ENCODE peak calls at places on chromosome 9, in five cellular contexts. B is endodermal cell, P is tibial nerve, S is lower lobe of right lung, A is heart left ventricle. R is an unnamed sample.

GRCh38 chr9:123111427-123111826 is 78.0 kb downstream of the GPR21 start:
- DNase-seq in B (no peak), P (no peak), S (no peak), A (peak; percentile 36), R (no peak)

GRCh38 chr9:114969269-114969668 is 38.9 kb upstream of the TNFSF8 start:
- DNase-seq in B (no peak), P (no peak), S (no peak), A (no peak), R (no peak)

GRCh38 chr9:95954940-95955339 is 79.4 kb downstream of the ERCC6L2 start:
- DNase-seq in B (no peak), P (no peak), S (no peak), A (no peak), R (no peak)

GRCh38 chr9:70406446-70406862 is 8.0 kb downstream of the KLF9 start:
- DNase-seq in B (no peak), P (no peak), S (no peak), A (no peak), R (no peak)

GRCh38 chr9:4489919-4490704 is at the start of gene SLC1A1:
- DNase-seq in B (peak; percentile 90), P (peak; percentile 36), S (peak; percentile 79), A (peak; percentile 62), R (peak; percentile 67)

GRCh38 chr9:94911211-94911610 is 184.7 kb downstream of the AOPEP start:
- DNase-seq in B (peak; percentile 31), P (no peak), S (no peak), A (no peak), R (no peak)

GRCh38 chr9:36961568-36962360 is 72.3 kb downstream of the PAX5 start:
- DNase-seq in B (peak; percentile 67), P (no peak), S (no peak), A (no peak), R (no peak)

GRCh38 chr9:38020251-38021076 is 48.6 kb downstream of the SHB start:
- DNase-seq in B (no peak), P (no peak), S (no peak), A (no peak), R (no peak)

GRCh38 chr9:96072930-96073329 is 197.4 kb downstream of the ERCC6L2 start:
- DNase-seq in B (no peak), P (no peak), S (no peak), A (no peak), R (no peak)

GRCh38 chr9:106862115-106862945 is 636 bp upstream of the ZNF462 start:
- DNase-seq in B (peak; percentile 86), P (peak; percentile 26), S (no peak), A (peak; percentile 36), R (peak; percentile 30)

GRCh38 chr9:123132696-123133095 is 99.2 kb downstream of the GPR21 start:
- DNase-seq in B (no peak), P (no peak), S (no peak), A (no peak), R (no peak)

GRCh38 chr9:90547896-90548295 is 94.7 kb downstream of the DIRAS2 start:
- DNase-seq in B (no peak), P (no peak), S (no peak), A (no peak), R (no peak)

GRCh38 chr9:133111461-133112360 is 9.3 kb downstream of the RALGDS start:
- DNase-seq in B (no peak), P (no peak), S (peak; percentile 57), A (peak; percentile 18), R (no peak)

GRCh38 chr9:37746448-37747270 is 6.9 kb upstream of the TRMT10B start:
- DNase-seq in B (no peak), P (no peak), S (no peak), A (no peak), R (no peak)

GRCh38 chr9:106287108-106287631 is 575.8 kb upstream of the ZNF462 start:
- DNase-seq in B (no peak), P (no peak), S (no peak), A (no peak), R (no peak)

GRCh38 chr9:129687391-129687790 is 21.9 kb downstream of the PRRX2 start:
- DNase-seq in B (no peak), P (no peak), S (no peak), A (no peak), R (no peak)

GRCh38 chr9:95048225-95049087 is 269.1 kb downstream of the FANCC start:
- DNase-seq in B (peak; percentile 93), P (peak; percentile 56), S (peak; percentile 89), A (peak; percentile 69), R (peak; percentile 78)

GRCh38 chr9:130029591-130029990 is 13.4 kb downstream of the FNBP1 start:
- DNase-seq in B (no peak), P (no peak), S (no peak), A (no peak), R (no peak)

GRCh38 chr9:35604578-35605335 is at the start of gene TESK1:
- DNase-seq in B (peak; percentile 95), P (peak; percentile 36), S (peak; percentile 86), A (peak; percentile 80), R (peak; percentile 66)

GRCh38 chr9:93451762-93452709 is 551 bp downstream of the FAM120A start:
- DNase-seq in B (peak; percentile 84), P (peak; percentile 34), S (peak; percentile 77), A (peak; percentile 57), R (peak; percentile 42)

GRCh38 chr9:115038138-115038537 is 79.8 kb downstream of the TNC start:
- DNase-seq in B (no peak), P (no peak), S (no peak), A (no peak), R (no peak)

GRCh38 chr9:37911271-37911681 is 7.3 kb upstream of the SLC25A51 start:
- DNase-seq in B (no peak), P (no peak), S (no peak), A (no peak), R (no peak)

GRCh38 chr9:101367323-101367722 is 17.5 kb downstream of the BAAT start:
- DNase-seq in B (no peak), P (no peak), S (no peak), A (no peak), R (no peak)

GRCh38 chr9:123761905-123762605 is 167.9 kb downstream of the DENND1A start:
- DNase-seq in B (peak; percentile 44), P (no peak), S (no peak), A (no peak), R (no peak)

GRCh38 chr9:122827759-122828090 is 663 bp downstream of the PDCL start:
- DNase-seq in B (peak; percentile 83), P (no peak), S (no peak), A (no peak), R (no peak)

GRCh38 chr9:29691758-29692407 is 2118.6 kb upstream of the C9orf72 start:
- DNase-seq in B (peak; percentile 88), P (no peak), S (no peak), A (no peak), R (no peak)

GRCh38 chr9:89749500-89750116 is 144.8 kb downstream of the GADD45G start:
- DNase-seq in B (no peak), P (no peak), S (no peak), A (no peak), R (no peak)

GRCh38 chr9:129386812-129387177 is 208.7 kb upstream of the IER5L start:
- DNase-seq in B (no peak), P (no peak), S (no peak), A (no peak), R (no peak)

GRCh38 chr9:80082213-80082612 is 510.4 kb downstream of the TLE4 start:
- DNase-seq in B (no peak), P (no peak), S (no peak), A (no peak), R (no peak)

GRCh38 chr9:110994771-110995241 is 43.5 kb downstream of the LPAR1 start:
- DNase-seq in B (no peak), P (no peak), S (no peak), A (no peak), R (no peak)

DNA sequence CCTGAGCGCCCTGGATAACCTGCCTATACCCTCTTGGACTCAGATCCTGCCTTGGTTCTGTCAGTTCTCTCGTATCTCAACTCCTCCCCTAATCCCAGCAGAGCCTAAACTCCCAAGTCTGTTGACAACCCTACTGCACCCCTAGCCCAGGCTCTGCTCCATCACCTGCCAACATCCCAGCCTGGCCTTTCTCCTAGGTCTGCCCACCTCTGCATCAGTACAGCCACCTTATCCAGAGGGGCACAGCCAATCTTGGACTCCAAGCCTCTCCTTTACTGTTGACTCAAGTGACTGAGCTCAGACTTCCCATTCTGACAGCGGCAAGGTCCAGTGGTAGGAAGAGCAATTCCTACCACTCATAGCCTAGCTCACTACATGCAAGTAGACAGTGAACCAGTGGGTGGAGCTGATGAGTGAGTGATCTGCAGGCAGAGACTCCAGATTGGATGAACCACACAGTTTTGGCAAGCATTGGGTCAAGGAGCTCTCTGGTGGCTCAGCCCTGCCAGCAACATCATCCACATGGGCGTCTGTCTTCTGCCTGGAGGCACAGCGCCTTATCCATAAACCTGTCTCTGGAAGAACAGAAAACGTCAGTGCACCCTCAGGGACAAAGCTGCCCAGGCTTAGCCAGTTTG is 26.5 kb downstream of the TRMO start:
- DNase-seq in B (peak; percentile 87), P (no peak), S (no peak), A (no peak), R (no peak)
- TF ChIP-seq CTCF in B (peak; percentile 65), P (no peak), S (no peak), A (no peak), R (no peak)

GRCh38 chr9:125649315-125649714 is 57.7 kb downstream of the MAPKAP1 start:
- DNase-seq in B (no peak), P (no peak), S (no peak), A (peak; percentile 39), R (peak; percentile 18)

GRCh38 chr9:125650271-125650737 is 56.7 kb downstream of the MAPKAP1 start:
- DNase-seq in B (no peak), P (no peak), S (no peak), A (no peak), R (no peak)

GRCh38 chr9:125651907-125652306 is 55.1 kb downstream of the MAPKAP1 start:
- DNase-seq in B (no peak), P (no peak), S (no peak), A (no peak), R (no peak)

GRCh38 chr9:125648294-125648693 is 58.7 kb downstream of the MAPKAP1 start:
- DNase-seq in B (no peak), P (no peak), S (no peak), A (no peak), R (no peak)

GRCh38 chr9:125649826-125650225 is 57.2 kb downstream of the MAPKAP1 start:
- DNase-seq in B (no peak), P (no peak), S (no peak), A (no peak), R (no peak)
- H3K4me1 ChIP-seq in B (peaks cover 3% of the 10 kb centered on the region), P (no peaks in the 10 kb centered on the region), S (peaks cover 42% of the 10 kb centered on the region), A (peaks cover 5% of the 10 kb centered on the region), R (peaks cover 48% of the 10 kb centered on the region)

GRCh38 chr9:32783168-32783891 is at the start of gene TMEM215:
- DNase-seq in B (peak; percentile 92), P (no peak), S (peak; percentile 37), A (peak; percentile 27), R (no peak)
- TF ChIP-seq CTCF in B (peak; percentile 41), P (no peak), S (no peak), A (no peak), R (no peak)

GRCh38 chr9:137225701-137226331 is 842 bp downstream of the CYSRT1 start:
- DNase-seq in B (no peak), P (no peak), S (no peak), A (no peak), R (no peak)

GRCh38 chr9:137223078-137224040 is 1.3 kb upstream of the RNF208 start:
- DNase-seq in B (peak; percentile 99), P (peak; percentile 94), S (peak; percentile 98), A (peak; percentile 99), R (peak; percentile 96)

GRCh38 chr9:137227057-137227852 is at the start of gene RNF224:
- DNase-seq in B (peak; percentile 96), P (peak; percentile 61), S (peak; percentile 90), A (peak; percentile 73), R (peak; percentile 65)

GRCh38 chr9:137226338-137227056 is 805 bp upstream of the RNF224 start:
- DNase-seq in B (no peak), P (no peak), S (no peak), A (peak; percentile 23), R (no peak)

GRCh38 chr9:137224850-137225694 is at the start of gene CYSRT1:
- DNase-seq in B (no peak), P (no peak), S (no peak), A (peak; percentile 30), R (no peak)
- H3K4me1 ChIP-seq in B (peaks cover 4% of the 10 kb centered on the region), P (no peaks in the 10 kb centered on the region), S (peaks cover 30% of the 10 kb centered on the region), A (peaks cover 7% of the 10 kb centered on the region), R (peaks cover 7% of the 10 kb centered on the region)